ENCODE peak calls at places on chromosomes 1 and 21, in seven cellular contexts. L is amygdala, R is GM23338, M is IMR-90, C is GM20000, H is KG1, Z is fibroblast of pulmonary artery. X is an unnamed sample.

GRCh38 chr1:86991549-86992186 is 77.2 kb downstream of the HS2ST1 start:
- DNase-seq in L (no peak), R (peak), M (no peak), C (no peak), H (no peak), Z (no peak), X (no peak)

GRCh38 chr1:171188388-171189266 is 3.5 kb downstream of the FMO2 start:
- DNase-seq in L (no peak), R (peak), M (peak), C (peak), H (peak), Z (peak), X (peak)

GRCh38 chr1:10824821-10825540 is 28.5 kb upstream of the CASZ1 start:
- DNase-seq in L (no peak), R (no peak), M (peak), C (no peak), H (no peak), Z (peak), X (no peak)

GRCh38 chr1:155466996-155467395 is 95.6 kb downstream of the ASH1L start:
- DNase-seq in L (no peak), R (no peak), M (peak), C (no peak), H (no peak), Z (peak), X (no peak)

GRCh38 chr1:11105586-11105985 is 5.9 kb upstream of the EXOSC10 start:
- DNase-seq in L (no peak), R (no peak), M (no peak), C (no peak), H (no peak), Z (no peak), X (no peak)

GRCh38 chr21:30391615-30392014 is 4.2 kb upstream of the KRTAP13-1 start:
- DNase-seq in L (no peak), R (no peak), M (no peak), C (no peak), H (no peak), Z (no peak), X (no peak)

GRCh38 chr1:147717051-147717705 is 43.2 kb downstream of the GJA5 start:
- DNase-seq in L (no peak), R (no peak), M (no peak), C (no peak), H (no peak), Z (no peak), X (peak)

GRCh38 chr1:44792736-44793502 is 4.9 kb upstream of the BEST4 start:
- DNase-seq in L (no peak), R (no peak), M (no peak), C (no peak), H (no peak), Z (no peak), X (peak)

GRCh38 chr21:38413958-38414506 is 84.2 kb downstream of the ERG start:
- DNase-seq in L (no peak), R (no peak), M (no peak), C (no peak), H (no peak), Z (peak), X (no peak)

GRCh38 chr1:211326528-211327340 is at the start of gene TRAF5:
- DNase-seq in L (no peak), R (peak), M (peak), C (peak), H (no peak), Z (peak), X (peak)

GRCh38 chr1:201319631-201320030 is 36.3 kb downstream of the PKP1 start:
- DNase-seq in L (no peak), R (no peak), M (no peak), C (no peak), H (no peak), Z (no peak), X (no peak)

GRCh38 chr1:36884029-36884701 is 150.2 kb downstream of the GRIK3 start:
- DNase-seq in L (no peak), R (no peak), M (no peak), C (peak), H (no peak), Z (no peak), X (no peak)

X was measured in left colon.